ENCODE peak calls at places on chromosomes 12 and 14, in five cellular contexts. One of them, this sample, is unnamed.

GRCh38 chr12:8052679-8053078 is 13.5 kb downstream of the C3AR1 start:
- DNase-seq in stimulated activated CD4-positive, alpha-beta T cell treated with anti-CD3 and anti-CD28 coated beads, Interleukin-1b, Interleukin-23, amount 100 ng/mL, for 1 hour: no peak
- DNase-seq in foreskin fibroblast: no peak
- DNase-seq in tibial artery: peak
- DNase-seq in activated naive CD8-positive, alpha-beta T cell treated with anti-CD3 and anti-CD28 coated beads for 36 hours: no peak
- DNase-seq in this sample: no peak

GRCh38 chr14:60650382-60650961 is 1.2 kb upstream of the SIX1 start:
- DNase-seq in tibial artery: no peak
- DNase-seq in activated naive CD8-positive, alpha-beta T cell treated with anti-CD3 and anti-CD28 coated beads for 36 hours: no peak
- DNase-seq in stimulated activated CD4-positive, alpha-beta T cell treated with anti-CD3 and anti-CD28 coated beads, Interleukin-1b, Interleukin-23, amount 100 ng/mL, for 1 hour: no peak
- DNase-seq in foreskin fibroblast: no peak
- DNase-seq in this sample: no peak

GRCh38 chr14:60310086-60310684 is 61.2 kb downstream of the PPM1A start:
- DNase-seq in stimulated activated CD4-positive, alpha-beta T cell treated with anti-CD3 and anti-CD28 coated beads, Interleukin-1b, Interleukin-23, amount 100 ng/mL, for 1 hour: no peak
- DNase-seq in activated naive CD8-positive, alpha-beta T cell treated with anti-CD3 and anti-CD28 coated beads for 36 hours: no peak
- DNase-seq in tibial artery: no peak
- DNase-seq in foreskin fibroblast: no peak
- DNase-seq in this sample: no peak

GRCh38 chr12:12326262-12326661 is 23.8 kb downstream of the MANSC1 start:
- DNase-seq in activated naive CD8-positive, alpha-beta T cell treated with anti-CD3 and anti-CD28 coated beads for 36 hours: no peak
- DNase-seq in foreskin fibroblast: no peak
- DNase-seq in stimulated activated CD4-positive, alpha-beta T cell treated with anti-CD3 and anti-CD28 coated beads, Interleukin-1b, Interleukin-23, amount 100 ng/mL, for 1 hour: no peak
- DNase-seq in tibial artery: no peak
- DNase-seq in this sample: no peak

GRCh38 chr12:85299058-85299457 is 19.0 kb downstream of the ALX1 start:
- DNase-seq in foreskin fibroblast: no peak
- DNase-seq in activated naive CD8-positive, alpha-beta T cell treated with anti-CD3 and anti-CD28 coated beads for 36 hours: no peak
- DNase-seq in tibial artery: no peak
- DNase-seq in stimulated activated CD4-positive, alpha-beta T cell treated with anti-CD3 and anti-CD28 coated beads, Interleukin-1b, Interleukin-23, amount 100 ng/mL, for 1 hour: no peak
- DNase-seq in this sample: no peak

GRCh38 chr14:76307786-76308780 is 67.9 kb upstream of the ESRRB start:
- DNase-seq in foreskin fibroblast: no peak
- DNase-seq in activated naive CD8-positive, alpha-beta T cell treated with anti-CD3 and anti-CD28 coated beads for 36 hours: no peak
- DNase-seq in stimulated activated CD4-positive, alpha-beta T cell treated with anti-CD3 and anti-CD28 coated beads, Interleukin-1b, Interleukin-23, amount 100 ng/mL, for 1 hour: no peak
- DNase-seq in tibial artery: no peak
- DNase-seq in this sample: no peak

GRCh38 chr14:25308244-25308643 is 258.3 kb upstream of the STXBP6 start:
- DNase-seq in foreskin fibroblast: no peak
- DNase-seq in tibial artery: no peak
- DNase-seq in activated naive CD8-positive, alpha-beta T cell treated with anti-CD3 and anti-CD28 coated beads for 36 hours: no peak
- DNase-seq in stimulated activated CD4-positive, alpha-beta T cell treated with anti-CD3 and anti-CD28 coated beads, Interleukin-1b, Interleukin-23, amount 100 ng/mL, for 1 hour: no peak
- DNase-seq in this sample: no peak

GRCh38 chr12:54231236-54231635 is 42.5 kb upstream of the SMUG1 start:
- DNase-seq in foreskin fibroblast: no peak
- DNase-seq in tibial artery: no peak
- DNase-seq in activated naive CD8-positive, alpha-beta T cell treated with anti-CD3 and anti-CD28 coated beads for 36 hours: no peak
- DNase-seq in stimulated activated CD4-positive, alpha-beta T cell treated with anti-CD3 and anti-CD28 coated beads, Interleukin-1b, Interleukin-23, amount 100 ng/mL, for 1 hour: no peak
- DNase-seq in this sample: no peak

GRCh38 chr14:100476012-100476822 is 111.0 kb downstream of the BEGAIN start:
- DNase-seq in stimulated activated CD4-positive, alpha-beta T cell treated with anti-CD3 and anti-CD28 coated beads, Interleukin-1b, Interleukin-23, amount 100 ng/mL, for 1 hour: no peak
- DNase-seq in foreskin fibroblast: peak
- DNase-seq in tibial artery: no peak
- DNase-seq in activated naive CD8-positive, alpha-beta T cell treated with anti-CD3 and anti-CD28 coated beads for 36 hours: no peak
- DNase-seq in this sample: peak

GRCh38 chr12:68888243-68888642 is 44.7 kb downstream of the CPM start:
- DNase-seq in stimulated activated CD4-positive, alpha-beta T cell treated with anti-CD3 and anti-CD28 coated beads, Interleukin-1b, Interleukin-23, amount 100 ng/mL, for 1 hour: no peak
- DNase-seq in activated naive CD8-positive, alpha-beta T cell treated with anti-CD3 and anti-CD28 coated beads for 36 hours: no peak
- DNase-seq in foreskin fibroblast: no peak
- DNase-seq in tibial artery: no peak
- DNase-seq in this sample: no peak

GRCh38 chr12:96368233-96368632 is 32.0 kb downstream of the CDK17 start:
- DNase-seq in foreskin fibroblast: no peak
- DNase-seq in activated naive CD8-positive, alpha-beta T cell treated with anti-CD3 and anti-CD28 coated beads for 36 hours: no peak
- DNase-seq in tibial artery: peak
- DNase-seq in stimulated activated CD4-positive, alpha-beta T cell treated with anti-CD3 and anti-CD28 coated beads, Interleukin-1b, Interleukin-23, amount 100 ng/mL, for 1 hour: no peak
- DNase-seq in this sample: peak

GRCh38 chr14:106831322-106831720 is 1304.9 kb downstream of the TMEM121 start:
- DNase-seq in foreskin fibroblast: no peak
- DNase-seq in stimulated activated CD4-positive, alpha-beta T cell treated with anti-CD3 and anti-CD28 coated beads, Interleukin-1b, Interleukin-23, amount 100 ng/mL, for 1 hour: no peak
- DNase-seq in activated naive CD8-positive, alpha-beta T cell treated with anti-CD3 and anti-CD28 coated beads for 36 hours: peak
- DNase-seq in tibial artery: no peak
- DNase-seq in this sample: no peak

GRCh38 chr14:100558966-100559365 is 28.3 kb downstream of the BEGAIN start:
- DNase-seq in foreskin fibroblast: no peak
- DNase-seq in tibial artery: no peak
- DNase-seq in activated naive CD8-positive, alpha-beta T cell treated with anti-CD3 and anti-CD28 coated beads for 36 hours: no peak
- DNase-seq in stimulated activated CD4-positive, alpha-beta T cell treated with anti-CD3 and anti-CD28 coated beads, Interleukin-1b, Interleukin-23, amount 100 ng/mL, for 1 hour: no peak
- DNase-seq in this sample: no peak

GRCh38 chr14:85566603-85567002 is 36.7 kb downstream of the FLRT2 start:
- DNase-seq in activated naive CD8-positive, alpha-beta T cell treated with anti-CD3 and anti-CD28 coated beads for 36 hours: no peak
- DNase-seq in tibial artery: no peak
- DNase-seq in foreskin fibroblast: peak
- DNase-seq in stimulated activated CD4-positive, alpha-beta T cell treated with anti-CD3 and anti-CD28 coated beads, Interleukin-1b, Interleukin-23, amount 100 ng/mL, for 1 hour: no peak
- DNase-seq in this sample: peak

GRCh38 chr12:21065845-21066244 is 65.1 kb upstream of the SLCO1B1 start:
- DNase-seq in stimulated activated CD4-positive, alpha-beta T cell treated with anti-CD3 and anti-CD28 coated beads, Interleukin-1b, Interleukin-23, amount 100 ng/mL, for 1 hour: no peak
- DNase-seq in tibial artery: no peak
- DNase-seq in foreskin fibroblast: no peak
- DNase-seq in activated naive CD8-positive, alpha-beta T cell treated with anti-CD3 and anti-CD28 coated beads for 36 hours: no peak
- DNase-seq in this sample: peak

GRCh38 chr12:69648476-69648875 is 37.8 kb upstream of the LRRC10 start:
- DNase-seq in foreskin fibroblast: peak
- DNase-seq in stimulated activated CD4-positive, alpha-beta T cell treated with anti-CD3 and anti-CD28 coated beads, Interleukin-1b, Interleukin-23, amount 100 ng/mL, for 1 hour: no peak
- DNase-seq in activated naive CD8-positive, alpha-beta T cell treated with anti-CD3 and anti-CD28 coated beads for 36 hours: no peak
- DNase-seq in tibial artery: no peak
- DNase-seq in this sample: peak

GRCh38 chr14:98189521-98189920 is 1082.5 kb downstream of the BCL11B start:
- DNase-seq in activated naive CD8-positive, alpha-beta T cell treated with anti-CD3 and anti-CD28 coated beads for 36 hours: no peak
- DNase-seq in tibial artery: no peak
- DNase-seq in foreskin fibroblast: no peak
- DNase-seq in stimulated activated CD4-positive, alpha-beta T cell treated with anti-CD3 and anti-CD28 coated beads, Interleukin-1b, Interleukin-23, amount 100 ng/mL, for 1 hour: no peak
- DNase-seq in this sample: no peak

GRCh38 chr12:4148418-4149056 is 125.0 kb upstream of the CCND2 start:
- DNase-seq in stimulated activated CD4-positive, alpha-beta T cell treated with anti-CD3 and anti-CD28 coated beads, Interleukin-1b, Interleukin-23, amount 100 ng/mL, for 1 hour: no peak
- DNase-seq in foreskin fibroblast: no peak
- DNase-seq in tibial artery: peak
- DNase-seq in activated naive CD8-positive, alpha-beta T cell treated with anti-CD3 and anti-CD28 coated beads for 36 hours: peak
- DNase-seq in this sample: no peak

GRCh38 chr12:22014783-22015144 is 31.3 kb upstream of the CMAS start:
- DNase-seq in stimulated activated CD4-positive, alpha-beta T cell treated with anti-CD3 and anti-CD28 coated beads, Interleukin-1b, Interleukin-23, amount 100 ng/mL, for 1 hour: no peak
- DNase-seq in activated naive CD8-positive, alpha-beta T cell treated with anti-CD3 and anti-CD28 coated beads for 36 hours: no peak
- DNase-seq in foreskin fibroblast: peak
- DNase-seq in tibial artery: no peak
- DNase-seq in this sample: no peak

GRCh38 chr12:122166422-122167327 is 7.3 kb downstream of the IL31 start:
- DNase-seq in tibial artery: no peak
- DNase-seq in activated naive CD8-positive, alpha-beta T cell treated with anti-CD3 and anti-CD28 coated beads for 36 hours: no peak
- DNase-seq in stimulated activated CD4-positive, alpha-beta T cell treated with anti-CD3 and anti-CD28 coated beads, Interleukin-1b, Interleukin-23, amount 100 ng/mL, for 1 hour: no peak
- DNase-seq in foreskin fibroblast: no peak
- DNase-seq in this sample: no peak

GRCh38 chr14:46344327-46344937 is 307.1 kb downstream of the RPL10L start:
- DNase-seq in activated naive CD8-positive, alpha-beta T cell treated with anti-CD3 and anti-CD28 coated beads for 36 hours: no peak
- DNase-seq in foreskin fibroblast: no peak
- DNase-seq in tibial artery: no peak
- DNase-seq in stimulated activated CD4-positive, alpha-beta T cell treated with anti-CD3 and anti-CD28 coated beads, Interleukin-1b, Interleukin-23, amount 100 ng/mL, for 1 hour: no peak
- DNase-seq in this sample: no peak

GRCh38 chr12:66446276-66446675 is 144.0 kb downstream of the HELB start:
- DNase-seq in stimulated activated CD4-positive, alpha-beta T cell treated with anti-CD3 and anti-CD28 coated beads, Interleukin-1b, Interleukin-23, amount 100 ng/mL, for 1 hour: no peak
- DNase-seq in activated naive CD8-positive, alpha-beta T cell treated with anti-CD3 and anti-CD28 coated beads for 36 hours: no peak
- DNase-seq in tibial artery: no peak
- DNase-seq in foreskin fibroblast: no peak
- DNase-seq in this sample: no peak

GRCh38 chr12:115155665-115156645 is 472.0 kb upstream of the TBX3 start:
- DNase-seq in foreskin fibroblast: peak
- DNase-seq in tibial artery: no peak
- DNase-seq in activated naive CD8-positive, alpha-beta T cell treated with anti-CD3 and anti-CD28 coated beads for 36 hours: no peak
- DNase-seq in stimulated activated CD4-positive, alpha-beta T cell treated with anti-CD3 and anti-CD28 coated beads, Interleukin-1b, Interleukin-23, amount 100 ng/mL, for 1 hour: no peak
- DNase-seq in this sample: peak

GRCh38 chr12:77685906-77686305 is 144.8 kb upstream of the NAV3 start:
- DNase-seq in foreskin fibroblast: peak
- DNase-seq in activated naive CD8-positive, alpha-beta T cell treated with anti-CD3 and anti-CD28 coated beads for 36 hours: no peak
- DNase-seq in stimulated activated CD4-positive, alpha-beta T cell treated with anti-CD3 and anti-CD28 coated beads, Interleukin-1b, Interleukin-23, amount 100 ng/mL, for 1 hour: no peak
- DNase-seq in tibial artery: no peak
- DNase-seq in this sample: no peak

GRCh38 chr14:101834387-101835165 is 73.1 kb downstream of the PPP2R5C start:
- DNase-seq in stimulated activated CD4-positive, alpha-beta T cell treated with anti-CD3 and anti-CD28 coated beads, Interleukin-1b, Interleukin-23, amount 100 ng/mL, for 1 hour: no peak
- DNase-seq in activated naive CD8-positive, alpha-beta T cell treated with anti-CD3 and anti-CD28 coated beads for 36 hours: no peak
- DNase-seq in foreskin fibroblast: no peak
- DNase-seq in tibial artery: no peak
- DNase-seq in this sample: peak

GRCh38 chr12:113961921-113962710 is 4.0 kb downstream of the RBM19 start:
- DNase-seq in foreskin fibroblast: peak
- DNase-seq in activated naive CD8-positive, alpha-beta T cell treated with anti-CD3 and anti-CD28 coated beads for 36 hours: peak
- DNase-seq in tibial artery: no peak
- DNase-seq in stimulated activated CD4-positive, alpha-beta T cell treated with anti-CD3 and anti-CD28 coated beads, Interleukin-1b, Interleukin-23, amount 100 ng/mL, for 1 hour: no peak
- DNase-seq in this sample: no peak

GRCh38 chr12:91506461-91506860 is 323.8 kb upstream of the DCN start:
- DNase-seq in foreskin fibroblast: no peak
- DNase-seq in stimulated activated CD4-positive, alpha-beta T cell treated with anti-CD3 and anti-CD28 coated beads, Interleukin-1b, Interleukin-23, amount 100 ng/mL, for 1 hour: no peak
- DNase-seq in activated naive CD8-positive, alpha-beta T cell treated with anti-CD3 and anti-CD28 coated beads for 36 hours: no peak
- DNase-seq in tibial artery: no peak
- DNase-seq in this sample: no peak

GRCh38 chr12:132153501-132154340 is 9.5 kb downstream of the NOC4L start:
- DNase-seq in stimulated activated CD4-positive, alpha-beta T cell treated with anti-CD3 and anti-CD28 coated beads, Interleukin-1b, Interleukin-23, amount 100 ng/mL, for 1 hour: peak
- DNase-seq in activated naive CD8-positive, alpha-beta T cell treated with anti-CD3 and anti-CD28 coated beads for 36 hours: peak
- DNase-seq in tibial artery: peak
- DNase-seq in foreskin fibroblast: peak
- DNase-seq in this sample: peak

GRCh38 chr12:57208946-57209282 is 7.7 kb upstream of the NXPH4 start:
- DNase-seq in activated naive CD8-positive, alpha-beta T cell treated with anti-CD3 and anti-CD28 coated beads for 36 hours: no peak
- DNase-seq in tibial artery: peak
- DNase-seq in stimulated activated CD4-positive, alpha-beta T cell treated with anti-CD3 and anti-CD28 coated beads, Interleukin-1b, Interleukin-23, amount 100 ng/mL, for 1 hour: no peak
- DNase-seq in foreskin fibroblast: no peak
- DNase-seq in this sample: peak

GRCh38 chr12:46535907-46536306 is 163.3 kb upstream of the SLC38A2 start:
- DNase-seq in activated naive CD8-positive, alpha-beta T cell treated with anti-CD3 and anti-CD28 coated beads for 36 hours: no peak
- DNase-seq in stimulated activated CD4-positive, alpha-beta T cell treated with anti-CD3 and anti-CD28 coated beads, Interleukin-1b, Interleukin-23, amount 100 ng/mL, for 1 hour: no peak
- DNase-seq in foreskin fibroblast: no peak
- DNase-seq in tibial artery: no peak
- DNase-seq in this sample: no peak

GRCh38 chr12:19938031-19938430 is 430.3 kb upstream of the PDE3A start:
- DNase-seq in activated naive CD8-positive, alpha-beta T cell treated with anti-CD3 and anti-CD28 coated beads for 36 hours: no peak
- DNase-seq in stimulated activated CD4-positive, alpha-beta T cell treated with anti-CD3 and anti-CD28 coated beads, Interleukin-1b, Interleukin-23, amount 100 ng/mL, for 1 hour: no peak
- DNase-seq in tibial artery: no peak
- DNase-seq in foreskin fibroblast: no peak
- DNase-seq in this sample: no peak

GRCh38 chr14:22594156-22594716 is 3.9 kb upstream of the ABHD4 start:
- DNase-seq in stimulated activated CD4-positive, alpha-beta T cell treated with anti-CD3 and anti-CD28 coated beads, Interleukin-1b, Interleukin-23, amount 100 ng/mL, for 1 hour: no peak
- DNase-seq in activated naive CD8-positive, alpha-beta T cell treated with anti-CD3 and anti-CD28 coated beads for 36 hours: no peak
- DNase-seq in tibial artery: no peak
- DNase-seq in foreskin fibroblast: no peak
- DNase-seq in this sample: no peak

GRCh38 chr14:64465856-64466554 is 706 bp downstream of the AKAP5 start:
- DNase-seq in stimulated activated CD4-positive, alpha-beta T cell treated with anti-CD3 and anti-CD28 coated beads, Interleukin-1b, Interleukin-23, amount 100 ng/mL, for 1 hour: no peak
- DNase-seq in tibial artery: no peak
- DNase-seq in activated naive CD8-positive, alpha-beta T cell treated with anti-CD3 and anti-CD28 coated beads for 36 hours: no peak
- DNase-seq in foreskin fibroblast: peak
- DNase-seq in this sample: peak

GRCh38 chr12:110844551-110845395 is 2.0 kb upstream of the CCDC63 start:
- DNase-seq in foreskin fibroblast: peak
- DNase-seq in tibial artery: no peak
- DNase-seq in activated naive CD8-positive, alpha-beta T cell treated with anti-CD3 and anti-CD28 coated beads for 36 hours: no peak
- DNase-seq in stimulated activated CD4-positive, alpha-beta T cell treated with anti-CD3 and anti-CD28 coated beads, Interleukin-1b, Interleukin-23, amount 100 ng/mL, for 1 hour: no peak
- DNase-seq in this sample: peak

GRCh38 chr12:67460388-67460787 is 188.2 kb upstream of the DYRK2 start:
- DNase-seq in activated naive CD8-positive, alpha-beta T cell treated with anti-CD3 and anti-CD28 coated beads for 36 hours: no peak
- DNase-seq in stimulated activated CD4-positive, alpha-beta T cell treated with anti-CD3 and anti-CD28 coated beads, Interleukin-1b, Interleukin-23, amount 100 ng/mL, for 1 hour: no peak
- DNase-seq in foreskin fibroblast: no peak
- DNase-seq in tibial artery: no peak
- DNase-seq in this sample: no peak

GRCh38 chr14:75307700-75308379 is 29.2 kb downstream of the FOS start:
- DNase-seq in activated naive CD8-positive, alpha-beta T cell treated with anti-CD3 and anti-CD28 coated beads for 36 hours: peak
- DNase-seq in stimulated activated CD4-positive, alpha-beta T cell treated with anti-CD3 and anti-CD28 coated beads, Interleukin-1b, Interleukin-23, amount 100 ng/mL, for 1 hour: no peak
- DNase-seq in tibial artery: peak
- DNase-seq in foreskin fibroblast: peak
- DNase-seq in this sample: peak

GRCh38 chr14:89308232-89308959 is 108.6 kb downstream of the FOXN3 start:
- DNase-seq in activated naive CD8-positive, alpha-beta T cell treated with anti-CD3 and anti-CD28 coated beads for 36 hours: no peak
- DNase-seq in foreskin fibroblast: no peak
- DNase-seq in stimulated activated CD4-positive, alpha-beta T cell treated with anti-CD3 and anti-CD28 coated beads, Interleukin-1b, Interleukin-23, amount 100 ng/mL, for 1 hour: no peak
- DNase-seq in tibial artery: no peak
- DNase-seq in this sample: no peak

GRCh38 chr14:38663382-38663781 is 407.5 kb upstream of the CLEC14A start:
- DNase-seq in foreskin fibroblast: no peak
- DNase-seq in activated naive CD8-positive, alpha-beta T cell treated with anti-CD3 and anti-CD28 coated beads for 36 hours: no peak
- DNase-seq in tibial artery: no peak
- DNase-seq in stimulated activated CD4-positive, alpha-beta T cell treated with anti-CD3 and anti-CD28 coated beads, Interleukin-1b, Interleukin-23, amount 100 ng/mL, for 1 hour: no peak
- DNase-seq in this sample: no peak

GRCh38 chr14:66624319-66624937 is 116.5 kb downstream of the GPHN start:
- DNase-seq in stimulated activated CD4-positive, alpha-beta T cell treated with anti-CD3 and anti-CD28 coated beads, Interleukin-1b, Interleukin-23, amount 100 ng/mL, for 1 hour: no peak
- DNase-seq in foreskin fibroblast: peak
- DNase-seq in tibial artery: peak
- DNase-seq in activated naive CD8-positive, alpha-beta T cell treated with anti-CD3 and anti-CD28 coated beads for 36 hours: peak
- DNase-seq in this sample: peak

This sample was measured in MG63.